ENCODE peak calls at places on chromosomes 4 and X, in eight cellular contexts. S, J, Z, T, F, D, R and Y are unnamed samples.
A peak's percentile ranks its signal among the peaks of the same experiment; 100 is the strongest.

GRCh38 chr4:21973850-21974249 is 25.3 kb upstream of the KCNIP4 start:
- DNase-seq in S (no peak), J (no peak), Z (no peak), T (no peak), F (no peak), D (no peak), R (no peak), Y (no peak)

GRCh38 chr4:11480683-11481082 is 52.0 kb upstream of the HS3ST1 start:
- DNase-seq in S (no peak), J (peak; percentile 99), Z (no peak), T (peak; percentile 40), F (peak; percentile 69), D (no peak), R (peak; percentile 72), Y (peak; percentile 31)

GRCh38 chrX:37812110-37812509 is 32.3 kb downstream of the CYBB start:
- DNase-seq in S (no peak), J (no peak), Z (no peak), T (no peak), F (no peak), D (no peak), R (no peak), Y (no peak)

GRCh38 chrX:155334486-155335316 is at the start of gene CLIC2:
- DNase-seq in S (no peak), J (peak; percentile 4), Z (peak; percentile 43), T (peak; percentile 55), F (no peak), D (peak; percentile 17), R (peak; percentile 12), Y (peak; percentile 22)

GRCh38 chrX:124098089-124098488 is 136.6 kb downstream of the STAG2 start:
- DNase-seq in S (no peak), J (peak; percentile 50), Z (no peak), T (no peak), F (no peak), D (no peak), R (no peak), Y (no peak)

GRCh38 chr4:155665054-155665453 is 1.6 kb upstream of the GUCY1A1 start:
- DNase-seq in S (no peak), J (no peak), Z (no peak), T (no peak), F (no peak), D (no peak), R (no peak), Y (no peak)

GRCh38 chrX:117063224-117063623 is 600.4 kb upstream of the CT83 start:
- DNase-seq in S (no peak), J (no peak), Z (no peak), T (no peak), F (no peak), D (no peak), R (no peak), Y (no peak)

GRCh38 chr4:183556947-183557346 is 52.1 kb downstream of the ING2 start:
- DNase-seq in S (no peak), J (no peak), Z (no peak), T (no peak), F (no peak), D (no peak), R (no peak), Y (no peak)

GRCh38 chrX:153551135-153551534 is 33.7 kb downstream of the ATP2B3 start:
- DNase-seq in S (no peak), J (peak; percentile 82), Z (no peak), T (no peak), F (no peak), D (no peak), R (no peak), Y (no peak)

GRCh38 chrX:119389854-119390501 is 9.2 kb upstream of the SLC25A43 start:
- DNase-seq in S (no peak), J (no peak), Z (no peak), T (no peak), F (no peak), D (no peak), R (no peak), Y (no peak)

GRCh38 chrX:21798677-21799219 is 40.7 kb upstream of the MBTPS2 start:
- DNase-seq in S (peak; percentile 84), J (no peak), Z (no peak), T (no peak), F (no peak), D (no peak), R (peak; percentile 69), Y (no peak)

GRCh38 chr4:112058433-112058832 is 86.8 kb upstream of the FAM241A start:
- DNase-seq in S (no peak), J (no peak), Z (no peak), T (no peak), F (no peak), D (no peak), R (no peak), Y (no peak)

GRCh38 chr4:38902695-38903094 is 35.1 kb downstream of the FAM114A1 start:
- DNase-seq in S (no peak), J (peak; percentile 59), Z (no peak), T (no peak), F (no peak), D (no peak), R (no peak), Y (no peak)

GRCh38 chr4:123018391-123018755 is 96.0 kb upstream of the NUDT6 start:
- DNase-seq in S (no peak), J (no peak), Z (no peak), T (no peak), F (no peak), D (no peak), R (no peak), Y (no peak)

DNA sequence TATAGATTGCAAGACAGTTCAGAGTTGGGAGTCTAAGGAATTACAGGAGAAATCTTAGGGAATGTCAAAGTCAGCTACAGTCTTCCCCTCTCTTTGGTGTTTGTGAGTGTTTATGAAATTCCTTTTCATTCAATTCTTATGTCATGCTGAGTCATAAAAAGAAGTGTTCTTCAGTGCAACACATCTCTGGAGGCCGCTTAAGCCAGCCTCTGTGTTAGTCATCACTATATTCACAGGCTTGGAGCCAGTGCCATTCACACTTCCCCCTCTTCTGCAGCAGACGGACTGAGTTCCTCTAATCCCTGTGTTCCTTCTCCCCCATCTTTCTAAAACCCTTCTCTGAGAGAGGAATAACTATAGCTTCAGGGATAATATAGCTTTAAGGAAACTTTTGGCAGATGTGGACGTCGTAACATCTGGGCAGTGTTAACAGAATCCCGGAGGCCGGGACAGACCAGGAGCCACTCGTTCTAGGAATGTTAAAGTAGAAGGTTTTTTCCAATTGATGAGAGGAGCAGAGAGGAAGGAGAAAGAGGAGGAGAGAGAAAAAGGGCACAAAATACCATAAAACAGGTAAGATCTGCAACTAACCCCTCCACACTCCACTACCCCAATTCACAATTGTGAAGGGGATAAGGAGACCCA is at the start of gene SRPX2:
- DNase-seq in S (peak; percentile 63), J (peak; percentile 52), Z (peak; percentile 69), T (peak; percentile 53), F (peak; percentile 85), D (peak; percentile 50), R (peak; percentile 34), Y (peak; percentile 42)
- TF ChIP-seq POLR2A in S (no peak), J (no peak), Z (no peak), T (no peak), F (no peak), D (peak; percentile 51), R (no peak), Y (no peak)

DNA sequence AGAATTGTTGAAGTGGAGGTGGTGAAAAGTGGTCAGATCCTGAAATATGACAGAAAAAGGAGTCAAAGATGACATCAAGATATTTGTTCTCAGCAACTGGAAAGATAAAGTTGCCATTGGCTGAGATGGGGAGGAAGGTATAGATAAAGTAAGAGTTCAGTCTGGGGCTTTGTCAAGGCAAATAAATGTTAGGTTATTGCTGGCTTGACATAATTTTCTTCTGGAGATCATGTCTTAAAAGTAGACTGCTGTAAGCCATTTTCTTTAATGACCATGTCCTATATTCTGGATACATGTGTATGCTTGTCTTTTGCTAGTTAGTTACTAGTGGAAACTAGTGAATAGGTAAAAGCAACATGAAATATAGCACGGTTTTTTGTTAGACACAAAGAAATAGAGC is 5.6 kb downstream of the USP53 start:
- DNase-seq in S (no peak), J (no peak), Z (no peak), T (no peak), F (no peak), D (no peak), R (no peak), Y (no peak)
- H3K4me3 ChIP-seq in S (no peak overlapping the region), J (no peak overlapping the region), Z (no peak overlapping the region), T (no peak overlapping the region), F (no peak overlapping the region), D (no peak overlapping the region), R (no peak overlapping the region), Y (no peak overlapping the region)

GRCh38 chr4:73869130-73870055 is at the start of gene CXCL1:
- DNase-seq in S (no peak), J (peak; percentile 42), Z (peak; percentile 18), T (peak; percentile 59), F (peak; percentile 71), D (peak; percentile 74), R (peak; percentile 46), Y (peak; percentile 16)
- TF ChIP-seq CTCF in S (no peak), J (no peak), Z (no peak), T (no peak), F (no peak), D (no peak), R (no peak), Y (no peak)

GRCh38 chrX:68429216-68429615 is 4.1 kb downstream of the OPHN1 start:
- DNase-seq in S (no peak), J (no peak), Z (no peak), T (no peak), F (no peak), D (no peak), R (no peak), Y (no peak)

GRCh38 chrX:68432648-68433047 is 647 bp downstream of the OPHN1 start:
- DNase-seq in S (no peak), J (no peak), Z (no peak), T (no peak), F (no peak), D (no peak), R (no peak), Y (no peak)

GRCh38 chrX:68433981-68434299 is 645 bp upstream of the OPHN1 start:
- DNase-seq in S (no peak), J (no peak), Z (no peak), T (no peak), F (no peak), D (no peak), R (no peak), Y (no peak)

GRCh38 chrX:68431836-68432235 is 1.5 kb downstream of the OPHN1 start:
- DNase-seq in S (no peak), J (no peak), Z (no peak), T (no peak), F (no peak), D (no peak), R (no peak), Y (no peak)

DNA sequence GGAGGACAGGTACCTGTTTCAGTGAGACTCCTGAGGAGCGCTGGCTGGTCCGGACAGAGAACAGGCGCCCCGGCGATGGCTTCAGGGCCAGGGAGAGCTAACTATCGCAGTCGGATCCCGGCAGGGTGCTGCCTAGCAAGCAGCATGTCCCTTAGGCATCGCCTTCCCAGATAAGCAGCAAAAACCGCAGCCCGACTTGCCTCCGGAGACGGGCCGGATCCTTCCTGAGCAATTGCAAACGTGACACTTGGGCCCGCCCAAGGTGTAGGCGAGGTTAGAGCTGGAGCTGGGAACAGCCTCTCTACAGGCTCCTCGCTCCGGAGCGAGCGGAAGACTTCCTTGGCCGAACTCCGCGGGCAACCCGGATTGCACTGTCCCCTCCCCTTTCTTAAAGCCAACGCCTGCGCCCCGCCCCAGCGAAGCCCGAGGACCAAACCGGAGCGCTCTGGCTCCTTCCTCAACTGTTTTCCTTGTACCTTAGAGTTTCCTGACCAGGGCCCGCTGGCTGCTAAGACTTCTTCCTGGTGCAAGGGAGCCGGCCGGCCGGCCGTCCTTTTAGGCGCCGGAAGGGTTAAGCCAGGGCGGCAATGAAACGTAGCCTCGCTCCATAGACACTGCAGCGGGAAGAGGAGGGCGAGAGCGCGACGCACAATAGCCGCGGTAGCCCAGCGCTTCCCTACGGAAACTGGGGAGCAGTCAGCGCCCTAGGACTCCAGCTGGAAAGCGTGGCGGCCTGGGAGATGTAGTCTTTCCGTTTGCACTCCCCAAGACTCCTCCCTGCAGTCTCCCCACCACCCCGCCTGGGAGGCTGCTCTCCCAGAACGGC is at the start of gene OPHN1:
- DNase-seq in S (peak; percentile 55), J (no peak), Z (peak; percentile 74), T (peak; percentile 81), F (peak; percentile 90), D (peak; percentile 83), R (peak; percentile 78), Y (peak; percentile 81)
- TF ChIP-seq POLR2A in S (no peak), J (no peak), Z (no peak), T (peak; percentile 36), F (peak; percentile 42), D (peak; percentile 48), R (peak; percentile 20), Y (no peak)